ENCODE peak calls at places on chromosomes 2 and 18, in six cellular contexts. J is upper lobe of right lung, C is mesenchymal stem cell, P is lower lobe of right lung, V is transverse colon, S is esophagus squamous epithelium. D is an unnamed sample. For H3K4me1, the result is how much of the 10 kb centered on the place peaks cover.

GRCh38 chr18:63336366-63337099 is 17.0 kb upstream of the BCL2 start:
- DNase-seq in J (no peak), C (peak), P (no peak), V (no peak), S (no peak), D (no peak)

GRCh38 chr2:239201531-239201876 is 199.3 kb downstream of the HDAC4 start:
- DNase-seq in J (no peak), C (no peak), P (no peak), V (no peak), S (no peak), D (no peak)

GRCh38 chr2:226135861-226136548 is 663.6 kb downstream of the IRS1 start:
- DNase-seq in J (no peak), C (no peak), P (no peak), V (no peak), S (no peak), D (no peak)

GRCh38 chr2:16022548-16023240 is 82.3 kb downstream of the MYCN start:
- DNase-seq in J (no peak), C (no peak), P (no peak), V (no peak), S (no peak), D (no peak)

GRCh38 chr2:207801259-207801658 is 31.6 kb upstream of the FZD5 start:
- DNase-seq in J (no peak), C (no peak), P (no peak), V (no peak), S (no peak), D (no peak)

GRCh38 chr18:55629136-55629535 is 41.1 kb upstream of the TCF4 start:
- DNase-seq in J (no peak), C (no peak), P (no peak), V (no peak), S (no peak), D (no peak)

GRCh38 chr2:55232863-55233657 is 572 bp downstream of the RPS27A start:
- DNase-seq in J (peak), C (peak), P (peak), V (peak), S (no peak), D (peak)

GRCh38 chr2:220224711-220225519 is 597.5 kb downstream of the SLC4A3 start:
- DNase-seq in J (no peak), C (peak), P (no peak), V (no peak), S (no peak), D (no peak)

GRCh38 chr2:237596518-237596855 is 6.0 kb upstream of the RAB17 start:
- DNase-seq in J (no peak), C (no peak), P (no peak), V (no peak), S (no peak), D (no peak)

GRCh38 chr2:186349508-186349907 is 136.6 kb upstream of the ZC3H15 start:
- DNase-seq in J (no peak), C (peak), P (no peak), V (no peak), S (no peak), D (no peak)

GRCh38 chr2:46984642-46985476 is 69.3 kb upstream of the MCFD2 start:
- DNase-seq in J (peak), C (peak), P (peak), V (peak), S (no peak), D (peak)

GRCh38 chr2:46983065-46983801 is 67.6 kb upstream of the MCFD2 start:
- DNase-seq in J (no peak), C (peak), P (peak), V (peak), S (peak), D (no peak)

GRCh38 chr2:46985512-46985911 is 69.9 kb upstream of the MCFD2 start:
- DNase-seq in J (no peak), C (peak), P (no peak), V (no peak), S (no peak), D (no peak)

GRCh38 chr2:46982356-46983064 is 66.9 kb upstream of the MCFD2 start:
- DNase-seq in J (no peak), C (no peak), P (no peak), V (no peak), S (no peak), D (no peak)

GRCh38 chr2:46984034-46984433 is 68.4 kb upstream of the MCFD2 start:
- DNase-seq in J (no peak), C (no peak), P (no peak), V (peak), S (no peak), D (no peak)
- H3K27ac ChIP-seq in J (peak), C (no peak), P (peak), V (peak), S (peak), D (peak)

GRCh38 chr2:240284503-240285259 is 144.2 kb upstream of the OTOS start:
- DNase-seq in J (peak), C (no peak), P (no peak), V (no peak), S (no peak), D (no peak)

GRCh38 chr2:240287011-240287410 is 146.6 kb upstream of the OTOS start:
- DNase-seq in J (no peak), C (no peak), P (no peak), V (no peak), S (no peak), D (no peak)

GRCh38 chr2:240286596-240286995 is 146.1 kb upstream of the OTOS start:
- DNase-seq in J (no peak), C (no peak), P (no peak), V (no peak), S (no peak), D (no peak)

GRCh38 chr2:240287496-240288086 is 147.1 kb upstream of the OTOS start:
- DNase-seq in J (no peak), C (no peak), P (no peak), V (no peak), S (no peak), D (no peak)

DNA sequence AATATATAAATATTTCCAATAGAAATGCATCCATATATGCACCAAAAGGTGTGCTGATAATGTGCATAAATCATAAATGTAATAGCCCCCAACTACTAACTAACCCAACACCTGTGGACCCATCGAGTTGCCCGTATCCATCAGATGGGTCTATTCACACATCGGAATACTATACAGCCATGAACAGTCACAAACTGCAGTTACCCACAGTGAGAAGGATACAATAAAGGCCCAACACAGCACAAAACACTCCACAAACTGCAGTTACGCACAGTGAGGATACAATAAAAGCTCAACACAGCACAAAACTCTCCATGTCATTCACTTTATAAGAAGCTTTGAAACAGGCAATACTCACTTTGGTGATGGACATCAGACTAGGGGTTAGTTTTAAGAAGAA is 145.3 kb upstream of the OTOS start:
- DNase-seq in J (no peak), C (no peak), P (no peak), V (no peak), S (no peak), D (no peak)
- H3K4me1 ChIP-seq in J (under half), C (under half), P (under half), V (under half), S (under half), D (under half)

DNA sequence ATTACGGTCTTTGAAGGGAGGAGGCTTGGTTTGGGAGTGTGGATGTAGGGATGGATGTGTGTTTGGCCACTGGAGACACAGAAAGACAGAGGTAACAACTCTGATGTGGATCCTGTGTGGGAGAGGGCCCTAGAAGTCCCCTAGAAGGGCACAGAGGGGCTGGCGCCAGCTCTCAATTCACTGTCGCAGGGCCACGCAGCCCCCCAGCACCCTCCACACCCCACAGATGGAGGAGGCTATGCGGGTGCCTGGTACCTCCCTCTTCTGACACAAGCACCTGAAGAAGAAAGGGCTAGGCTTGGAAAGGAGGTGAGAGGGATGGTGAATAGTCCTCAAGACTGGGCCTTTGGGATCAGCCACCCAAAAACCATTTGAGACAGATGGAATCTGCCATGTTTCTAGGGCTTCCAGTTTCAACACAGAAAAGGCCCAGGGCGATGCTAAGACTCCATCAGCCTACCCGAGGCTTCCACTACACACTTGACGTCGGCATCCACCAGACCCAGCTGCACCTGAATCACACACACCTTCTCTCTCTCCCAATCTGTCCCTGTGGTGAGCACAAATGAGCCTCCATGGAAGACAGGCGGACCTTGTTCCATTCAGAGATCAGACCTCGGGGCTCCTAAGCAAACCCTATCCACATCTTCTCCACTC is 413.5 kb upstream of the HS6ST1 start:
- DNase-seq in J (no peak), C (no peak), P (no peak), V (no peak), S (no peak), D (no peak)
- H3K27ac ChIP-seq in J (no peak), C (no peak), P (no peak), V (no peak), S (no peak), D (no peak)

GRCh38 chr2:39525636-39526412 is 88.7 kb upstream of the MAP4K3 start:
- DNase-seq in J (no peak), C (no peak), P (no peak), V (no peak), S (no peak), D (no peak)
- H3K4me1 ChIP-seq in J (under half), C (under half), P (under half), V (under half), S (under half), D (under half)

GRCh38 chr2:10330700-10331032 is 28.0 kb downstream of the HPCAL1 start:
- DNase-seq in J (no peak), C (no peak), P (no peak), V (no peak), S (no peak), D (no peak)
- H3K27ac ChIP-seq in J (peak), C (no peak), P (peak), V (peak), S (peak), D (no peak)

DNA sequence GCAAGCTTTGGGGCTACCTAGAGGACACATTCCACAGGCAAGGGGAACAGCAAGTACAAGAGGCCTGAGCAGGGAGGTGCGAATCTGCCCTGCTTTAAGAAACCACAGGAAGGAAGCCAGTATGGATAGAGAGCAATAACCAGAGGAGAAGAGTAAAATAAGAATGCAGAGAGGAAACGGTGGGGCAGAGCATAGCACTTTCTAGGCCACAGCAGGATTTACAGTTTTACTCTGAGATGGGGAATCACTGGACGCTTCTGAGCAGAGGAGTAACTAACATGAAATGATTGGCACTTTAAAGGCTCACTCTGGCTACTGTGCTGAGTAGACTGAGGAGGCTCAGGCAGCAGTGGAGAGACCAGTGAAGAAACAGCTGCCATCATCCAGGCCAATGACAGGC is 23.8 kb downstream of the AAK1 start:
- DNase-seq in J (no peak), C (no peak), P (no peak), V (no peak), S (no peak), D (no peak)
- H3K4me1 ChIP-seq in J (under half), C (under half), P (half or more), V (under half), S (half or more), D (under half)

D was measured in tibial artery.